ENCODE peak calls at places on chromosome 1, in five cellular contexts. I, E, N, W and F are unnamed samples.

GRCh38 chr1:53982034-53982761 is 35.8 kb downstream of the LDLRAD1 start:
- DNase-seq in I (peak), E (peak), N (no peak), W (no peak), F (no peak)

GRCh38 chr1:242245255-242245654 is 246.4 kb upstream of the MAP1LC3C start:
- DNase-seq in I (no peak), E (no peak), N (no peak), W (no peak), F (no peak)

GRCh38 chr1:203996126-203996525 is 76.8 kb upstream of the SOX13 start:
- DNase-seq in I (no peak), E (peak), N (no peak), W (no peak), F (no peak)

GRCh38 chr1:180530501-180530900 is 28.1 kb upstream of the ACBD6 start:
- DNase-seq in I (peak), E (peak), N (no peak), W (peak), F (no peak)

GRCh38 chr1:53526451-53527101 is 67.4 kb downstream of the DMRTB1 start:
- DNase-seq in I (no peak), E (peak), N (no peak), W (no peak), F (no peak)

GRCh38 chr1:83546863-83547262 is 452.1 kb downstream of the TTLL7 start:
- DNase-seq in I (no peak), E (no peak), N (no peak), W (no peak), F (no peak)

GRCh38 chr1:50271968-50272578 is 151.2 kb downstream of the DMRTA2 start:
- DNase-seq in I (peak), E (peak), N (no peak), W (no peak), F (no peak)

GRCh38 chr1:58741689-58742553 is 41.9 kb downstream of the JUN start:
- DNase-seq in I (no peak), E (no peak), N (no peak), W (no peak), F (no peak)

GRCh38 chr1:151314137-151314875 is 12.9 kb downstream of the PI4KB start:
- DNase-seq in I (peak), E (peak), N (no peak), W (no peak), F (no peak)

GRCh38 chr1:94633051-94633450 is 91.5 kb upstream of the F3 start:
- DNase-seq in I (no peak), E (peak), N (no peak), W (no peak), F (no peak)

GRCh38 chr1:94640125-94640524 is 98.6 kb upstream of the F3 start:
- DNase-seq in I (no peak), E (no peak), N (no peak), W (no peak), F (no peak)

GRCh38 chr1:94636625-94637024 is 95.1 kb upstream of the F3 start:
- DNase-seq in I (no peak), E (peak), N (no peak), W (no peak), F (no peak)

GRCh38 chr1:94637096-94637495 is 95.5 kb upstream of the F3 start:
- DNase-seq in I (no peak), E (no peak), N (no peak), W (no peak), F (no peak)

GRCh38 chr1:94634977-94635416 is 93.4 kb upstream of the F3 start:
- DNase-seq in I (no peak), E (peak), N (no peak), W (no peak), F (no peak)
- TF ChIP-seq CTCF in I (no peak), E (peak), N (no peak), W (no peak), F (no peak)

GRCh38 chr1:36419569-36419968 is 21.9 kb upstream of the LSM10 start:
- DNase-seq in I (no peak), E (no peak), N (no peak), W (no peak), F (no peak)
- TF ChIP-seq CTCF in I (no peak), E (no peak), N (no peak), W (no peak), F (no peak)

GRCh38 chr1:2556277-2557145 is at the start of gene TNFRSF14:
- DNase-seq in I (peak), E (peak), N (peak), W (no peak), F (peak)

GRCh38 chr1:2555634-2556276 is 416 bp upstream of the TNFRSF14 start:
- DNase-seq in I (peak), E (peak), N (peak), W (no peak), F (peak)

GRCh38 chr1:2553871-2554620 is 2.1 kb upstream of the TNFRSF14 start:
- DNase-seq in I (peak), E (no peak), N (no peak), W (no peak), F (no peak)

GRCh38 chr1:2557146-2558029 is 1.2 kb downstream of the TNFRSF14 start:
- DNase-seq in I (no peak), E (no peak), N (no peak), W (no peak), F (peak)

GRCh38 chr1:2554621-2555387 is 1.4 kb upstream of the TNFRSF14 start:
- DNase-seq in I (peak), E (no peak), N (no peak), W (no peak), F (no peak)
- TF ChIP-seq CTCF in I (peak), E (peak), N (peak), W (peak), F (peak)

DNA sequence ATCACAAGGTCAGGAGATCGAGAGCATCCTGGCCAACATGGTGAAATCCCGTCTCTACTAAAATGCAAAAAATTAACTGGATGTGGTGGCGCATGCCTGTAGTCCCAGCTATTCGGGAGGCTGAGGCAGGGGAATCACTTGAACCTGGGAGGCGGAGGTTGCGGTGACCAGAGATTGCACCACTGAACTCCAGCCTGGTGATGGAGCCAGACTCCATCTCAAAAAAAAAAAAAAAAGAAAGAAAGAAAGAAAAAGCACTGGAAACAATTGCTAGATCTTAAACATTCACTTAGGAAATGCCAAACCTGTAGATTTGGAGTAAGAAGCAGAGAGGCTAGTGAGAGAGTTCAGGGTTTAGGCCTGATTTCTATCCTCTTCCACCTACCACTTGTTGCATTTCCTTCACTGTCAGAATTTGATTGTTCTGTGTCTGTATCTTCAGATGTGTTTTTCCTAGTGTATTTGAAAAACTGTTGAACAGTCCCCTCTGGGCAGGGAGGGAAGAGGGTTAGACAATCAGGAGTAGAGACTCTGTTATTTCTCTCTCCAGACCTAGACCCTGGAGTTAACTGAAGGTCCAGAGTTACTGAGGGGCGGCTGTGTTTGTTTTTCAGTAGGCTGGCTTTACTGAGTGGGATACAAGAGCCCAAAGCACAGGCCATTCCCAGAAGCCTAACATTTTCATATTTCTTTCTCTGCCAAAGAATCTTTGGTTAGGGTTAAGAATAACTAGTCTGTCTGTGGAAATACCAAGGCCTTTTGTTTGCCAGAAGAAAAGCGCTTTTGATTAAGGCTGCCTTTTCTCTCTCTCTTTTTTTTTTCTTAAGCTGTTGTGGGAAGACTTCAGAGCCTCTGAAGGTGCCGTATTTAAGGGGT is 31.1 kb upstream of the MACF1 start:
- DNase-seq in I (no peak), E (no peak), N (no peak), W (no peak), F (no peak)
- TF ChIP-seq CTCF in I (peak), E (no peak), N (no peak), W (peak), F (no peak)